ENCODE peak calls at places on chromosome 14, in five cellular contexts. J, G, E, W and I are unnamed samples.

GRCh38 chr14:32657081-32657480 is 281.6 kb upstream of the NPAS3 start:
- DNase-seq in W (no peak), E (no peak), J (no peak), G (no peak), I (no peak)

GRCh38 chr14:22549304-22549962 is 39.6 kb downstream of the DAD1 start:
- DNase-seq in W (no peak), J (no peak), E (no peak), G (no peak), I (no peak)

GRCh38 chr14:72888636-72889201 is 5.2 kb downstream of the DPF3 start:
- DNase-seq in J (no peak), E (no peak), G (no peak), W (no peak), I (no peak)

GRCh38 chr14:90546767-90547166 is 149.9 kb downstream of the CALM1 start:
- DNase-seq in J (no peak), G (no peak), W (no peak), E (no peak), I (no peak)

GRCh38 chr14:52473557-52473956 is 78.7 kb downstream of the TXNDC16 start:
- DNase-seq in E (no peak), J (no peak), W (no peak), G (no peak), I (peak; percentile 33)

GRCh38 chr14:29752221-29752923 is 175.3 kb downstream of the PRKD1 start:
- DNase-seq in W (no peak), J (no peak), E (no peak), G (no peak), I (no peak)

GRCh38 chr14:78519863-78520262 is 349.7 kb downstream of the NRXN3 start:
- DNase-seq in E (no peak), J (no peak), W (no peak), G (no peak), I (peak; percentile 15)

GRCh38 chr14:71103662-71104484 is 196.6 kb downstream of the PCNX1 start:
- DNase-seq in G (no peak), E (no peak), W (no peak), J (peak; percentile 48), I (peak; percentile 63)

GRCh38 chr14:31947680-31948580 is 129.2 kb upstream of the ARHGAP5 start:
- DNase-seq in W (no peak), G (no peak), E (no peak), J (no peak), I (no peak)

GRCh38 chr14:30298266-30298795 is 260.6 kb upstream of the G2E3 start:
- DNase-seq in G (no peak), E (no peak), W (no peak), J (no peak), I (no peak)

GRCh38 chr14:105066285-105067071 is 1.2 kb upstream of the GPR132 start:
- DNase-seq in W (no peak), J (no peak), G (no peak), E (no peak), I (peak; percentile 63)

GRCh38 chr14:103819503-103820307 is 27.7 kb downstream of the PPP1R13B start:
- DNase-seq in G (peak; percentile 49), W (peak; percentile 56), J (no peak), E (no peak), I (peak; percentile 35)

GRCh38 chr14:66003082-66003740 is 483.0 kb upstream of the CCDC196 start:
- DNase-seq in W (no peak), E (no peak), G (no peak), J (no peak), I (no peak)

GRCh38 chr14:61609143-61609851 is 86.0 kb upstream of the HIF1A start:
- DNase-seq in W (no peak), J (no peak), G (no peak), E (peak; percentile 58), I (no peak)

GRCh38 chr14:40394634-40395340 is 962.6 kb upstream of the FBXO33 start:
- DNase-seq in G (no peak), W (no peak), J (no peak), E (no peak), I (no peak)

GRCh38 chr14:69207435-69208041 is 16.2 kb downstream of the EXD2 start:
- DNase-seq in E (no peak), W (no peak), G (no peak), J (no peak), I (no peak)

GRCh38 chr14:93036652-93037341 is 78.9 kb downstream of the ITPK1 start:
- DNase-seq in J (no peak), G (no peak), W (no peak), E (no peak), I (no peak)

GRCh38 chr14:24425704-24426103 is 3.8 kb downstream of the CBLN3 start:
- DNase-seq in E (no peak), W (no peak), G (no peak), J (no peak), I (no peak)

GRCh38 chr14:33363687-33364086 is 425.0 kb downstream of the NPAS3 start:
- DNase-seq in E (no peak), J (no peak), W (no peak), G (no peak), I (no peak)

GRCh38 chr14:77031680-77032482 is 3.4 kb upstream of the IRF2BPL start:
- DNase-seq in W (no peak), G (no peak), E (no peak), J (no peak), I (no peak)

GRCh38 chr14:94040796-94041195 is 14.7 kb downstream of the OTUB2 start:
- DNase-seq in E (no peak), W (no peak), J (no peak), G (no peak), I (no peak)

GRCh38 chr14:104436047-104436531 is 143.5 kb upstream of the C14orf180 start:
- DNase-seq in W (peak; percentile 56), E (peak; percentile 48), J (no peak), G (peak; percentile 78), I (peak; percentile 46)

GRCh38 chr14:99274346-99275221 is 2.6 kb upstream of the BCL11B start:
- DNase-seq in G (peak; percentile 23), J (peak; percentile 77), W (peak; percentile 50), E (peak; percentile 82), I (peak; percentile 66)

GRCh38 chr14:33589334-33589733 is 361.5 kb downstream of the EGLN3 start:
- DNase-seq in W (peak; percentile 50), J (no peak), E (no peak), G (no peak), I (no peak)

GRCh38 chr14:39228044-39228443 is 5.7 kb upstream of the MIA2 start:
- DNase-seq in E (no peak), W (no peak), J (no peak), G (no peak), I (no peak)

GRCh38 chr14:101808894-101809670 is 47.6 kb downstream of the PPP2R5C start:
- DNase-seq in W (no peak), J (no peak), G (no peak), E (no peak), I (no peak)

GRCh38 chr14:101809671-101810514 is 48.4 kb downstream of the PPP2R5C start:
- DNase-seq in G (peak; percentile 80), W (peak; percentile 91), E (peak; percentile 78), J (peak; percentile 78), I (peak; percentile 84)

GRCh38 chr14:101810897-101811620 is 49.5 kb downstream of the PPP2R5C start:
- DNase-seq in E (no peak), J (no peak), W (no peak), G (no peak), I (no peak)

GRCh38 chr14:101812071-101812470 is 50.6 kb downstream of the PPP2R5C start:
- DNase-seq in W (no peak), E (no peak), G (no peak), J (no peak), I (no peak)

GRCh38 chr14:101808020-101808641 is 46.6 kb downstream of the PPP2R5C start:
- DNase-seq in G (no peak), W (peak; percentile 52), E (no peak), J (peak; percentile 15), I (no peak)
- TF ChIP-seq CTCF in G (no peak), W (no peak), E (no peak), J (no peak), I (no peak)

DNA sequence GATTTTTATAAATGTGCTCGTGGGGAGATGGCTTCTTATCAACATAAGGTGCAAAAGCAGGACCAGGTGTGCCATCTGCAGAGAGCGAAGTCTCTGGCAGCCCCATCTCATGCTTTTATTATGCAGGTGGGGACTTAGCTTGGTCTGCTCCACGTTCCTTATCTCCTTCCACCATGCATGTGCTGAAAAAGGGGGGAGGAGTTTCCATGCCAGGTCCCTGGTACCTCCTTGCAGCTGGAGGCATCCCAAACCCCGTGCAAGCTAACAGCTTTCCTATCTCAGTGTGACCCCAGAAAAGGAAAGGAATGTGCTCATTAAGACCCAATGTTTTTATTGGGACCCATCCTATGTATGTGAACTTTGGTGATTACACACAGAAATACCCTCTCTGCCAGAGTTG is 608.5 kb downstream of the TMEM121 start:
- DNase-seq in J (no peak), W (no peak), E (no peak), G (no peak), I (no peak)
- TF ChIP-seq CTCF in J (no peak), W (no peak), E (no peak), G (no peak), I (no peak)

GRCh38 chr14:68074765-68075381 is 255.3 kb downstream of the RAD51B start:
- DNase-seq in E (no peak), G (no peak), W (no peak), J (no peak), I (no peak)
- TF ChIP-seq CTCF in E (no peak), G (no peak), W (no peak), J (no peak), I (no peak)

DNA sequence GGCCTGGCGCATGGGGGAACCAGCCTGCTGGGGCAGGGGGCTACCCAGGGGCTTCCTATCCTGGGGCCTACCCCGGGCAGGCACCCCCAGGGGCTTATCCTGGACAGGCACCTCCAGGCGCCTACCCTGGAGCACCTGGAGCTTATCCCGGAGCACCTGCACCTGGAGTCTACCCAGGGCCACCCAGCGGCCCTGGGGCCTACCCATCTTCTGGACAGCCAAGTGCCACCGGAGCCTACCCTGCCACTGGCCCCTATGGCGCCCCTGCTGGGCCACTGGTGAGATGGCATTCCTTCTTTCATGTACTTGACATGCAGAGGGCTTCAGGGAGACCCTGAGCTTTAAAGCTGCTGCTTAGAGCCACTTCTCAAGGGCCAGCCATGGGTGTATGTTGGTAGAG is 9.0 kb downstream of the LGALS3 start:
- DNase-seq in J (no peak), E (no peak), G (no peak), W (no peak), I (no peak)
- TF ChIP-seq CTCF in J (peak; percentile 16), E (no peak), G (peak; percentile 16), W (no peak), I (no peak)